ENCODE peak calls at places on chromosomes 4 and X, in seven cellular contexts. M, B, V, S, E, J and Z are unnamed samples.

GRCh38 chr4:41644288-41644914 is 104.1 kb downstream of the PHOX2B start:
- DNase-seq in E (peak; percentile 95), M (no peak), S (peak; percentile 74), J (no peak), V (peak; percentile 9), B (no peak), Z (peak; percentile 84)

GRCh38 chr4:87041142-87041541 is 106.3 kb downstream of the AFF1 start:
- DNase-seq in B (no peak), V (no peak), S (no peak), M (no peak), J (no peak), E (no peak), Z (no peak)

GRCh38 chr4:21688596-21689265 is 259.8 kb downstream of the KCNIP4 start:
- DNase-seq in B (no peak), M (no peak), E (no peak), V (no peak), J (no peak), S (no peak), Z (no peak)

GRCh38 chr4:6502747-6503465 is 30.5 kb upstream of the PPP2R2C start:
- DNase-seq in M (no peak), B (no peak), V (no peak), S (no peak), J (no peak), E (no peak), Z (no peak)

GRCh38 chr4:175066923-175067627 is 148.9 kb downstream of the ADAM29 start:
- DNase-seq in M (no peak), B (no peak), J (no peak), E (no peak), V (no peak), S (no peak), Z (no peak)

GRCh38 chr4:162101337-162101736 is 62.5 kb downstream of the FSTL5 start:
- DNase-seq in V (no peak), B (no peak), M (no peak), J (no peak), E (no peak), S (no peak), Z (no peak)

GRCh38 chrX:124194209-124194608 is 138.3 kb upstream of the TEX13D start:
- DNase-seq in V (no peak), M (no peak), B (no peak), S (no peak), E (no peak), J (no peak), Z (no peak)

GRCh38 chrX:18119856-18120255 is 100.8 kb downstream of the BEND2 start:
- DNase-seq in B (no peak), S (no peak), E (no peak), M (no peak), J (no peak), V (no peak), Z (no peak)

GRCh38 chrX:105515561-105515960 is 295.1 kb upstream of the TEX13A start:
- DNase-seq in M (no peak), V (no peak), E (no peak), J (no peak), B (no peak), S (no peak), Z (no peak)

GRCh38 chr4:120084327-120084726 is 17.7 kb upstream of the MAD2L1 start:
- DNase-seq in V (no peak), E (no peak), B (no peak), M (no peak), S (no peak), J (no peak), Z (no peak)

GRCh38 chrX:73615022-73615421 is 52.0 kb downstream of the CHIC1 start:
- DNase-seq in J (no peak), B (no peak), M (no peak), V (no peak), S (no peak), E (no peak), Z (no peak)

GRCh38 chr4:28238756-28239155 is 1378.1 kb downstream of the STIM2 start:
- DNase-seq in B (no peak), S (no peak), E (no peak), M (peak; percentile 4), J (no peak), V (no peak), Z (no peak)